ENCODE peak calls at places on chromosome 5, in eight cellular contexts. One of them, this sample, is unnamed.

GRCh38 chr5:9655641-9656040 is 25.5 kb upstream of the TAS2R1 start:
- DNase-seq in foreskin fibroblast: no peak
- DNase-seq in BJ: no peak
- DNase-seq in neural progenitor cell: no peak
- DNase-seq in GM10248: no peak
- DNase-seq in AG09319: no peak
- DNase-seq in fibroblast of pulmonary artery: no peak
- DNase-seq in CD8-positive, alpha-beta T cell: no peak
- DNase-seq in this sample: no peak

GRCh38 chr5:5765066-5765465 is 342.6 kb downstream of the ICE1 start:
- DNase-seq in neural progenitor cell: no peak
- DNase-seq in BJ: no peak
- DNase-seq in GM10248: no peak
- DNase-seq in foreskin fibroblast: no peak
- DNase-seq in fibroblast of pulmonary artery: no peak
- DNase-seq in AG09319: no peak
- DNase-seq in CD8-positive, alpha-beta T cell: no peak
- DNase-seq in this sample: no peak

GRCh38 chr5:81842795-81843377 is 92.0 kb upstream of the SSBP2 start:
- DNase-seq in CD8-positive, alpha-beta T cell: no peak
- DNase-seq in BJ: no peak
- DNase-seq in fibroblast of pulmonary artery: no peak
- DNase-seq in GM10248: no peak
- DNase-seq in AG09319: no peak
- DNase-seq in foreskin fibroblast: no peak
- DNase-seq in neural progenitor cell: peak
- DNase-seq in this sample: no peak

GRCh38 chr5:106154280-106154716 is 1516.4 kb downstream of the EFNA5 start:
- DNase-seq in CD8-positive, alpha-beta T cell: no peak
- DNase-seq in BJ: no peak
- DNase-seq in fibroblast of pulmonary artery: no peak
- DNase-seq in GM10248: no peak
- DNase-seq in AG09319: no peak
- DNase-seq in neural progenitor cell: peak
- DNase-seq in foreskin fibroblast: no peak
- DNase-seq in this sample: no peak

GRCh38 chr5:177992466-177992865 is 3.6 kb downstream of the PROP1 start:
- DNase-seq in AG09319: no peak
- DNase-seq in GM10248: no peak
- DNase-seq in CD8-positive, alpha-beta T cell: no peak
- DNase-seq in foreskin fibroblast: no peak
- DNase-seq in fibroblast of pulmonary artery: no peak
- DNase-seq in BJ: no peak
- DNase-seq in neural progenitor cell: no peak
- DNase-seq in this sample: no peak

GRCh38 chr5:19790811-19791466 is 197.1 kb downstream of the CDH18 start:
- DNase-seq in foreskin fibroblast: no peak
- DNase-seq in CD8-positive, alpha-beta T cell: no peak
- DNase-seq in neural progenitor cell: no peak
- DNase-seq in BJ: no peak
- DNase-seq in AG09319: no peak
- DNase-seq in fibroblast of pulmonary artery: no peak
- DNase-seq in GM10248: no peak
- DNase-seq in this sample: no peak

GRCh38 chr5:56656816-56657740 is 158.3 kb upstream of the MAP3K1 start:
- DNase-seq in BJ: no peak
- DNase-seq in fibroblast of pulmonary artery: peak
- DNase-seq in AG09319: no peak
- DNase-seq in GM10248: no peak
- DNase-seq in foreskin fibroblast: peak
- DNase-seq in neural progenitor cell: no peak
- DNase-seq in CD8-positive, alpha-beta T cell: no peak
- DNase-seq in this sample: no peak

GRCh38 chr5:40514986-40515385 is 164.7 kb upstream of the PTGER4 start:
- DNase-seq in BJ: no peak
- DNase-seq in neural progenitor cell: no peak
- DNase-seq in GM10248: no peak
- DNase-seq in foreskin fibroblast: no peak
- DNase-seq in CD8-positive, alpha-beta T cell: no peak
- DNase-seq in AG09319: no peak
- DNase-seq in fibroblast of pulmonary artery: no peak
- DNase-seq in this sample: no peak

GRCh38 chr5:96743065-96743768 is 64.5 kb downstream of the ERAP1 start:
- DNase-seq in CD8-positive, alpha-beta T cell: no peak
- DNase-seq in neural progenitor cell: no peak
- DNase-seq in GM10248: no peak
- DNase-seq in foreskin fibroblast: peak
- DNase-seq in fibroblast of pulmonary artery: peak
- DNase-seq in BJ: no peak
- DNase-seq in AG09319: no peak
- DNase-seq in this sample: no peak

GRCh38 chr5:91361055-91361701 is 21.9 kb downstream of the ARRDC3 start:
- DNase-seq in GM10248: no peak
- DNase-seq in BJ: no peak
- DNase-seq in CD8-positive, alpha-beta T cell: no peak
- DNase-seq in fibroblast of pulmonary artery: no peak
- DNase-seq in foreskin fibroblast: no peak
- DNase-seq in neural progenitor cell: no peak
- DNase-seq in AG09319: no peak
- DNase-seq in this sample: no peak

GRCh38 chr5:151093476-151093889 is 12.6 kb upstream of the TNIP1 start:
- DNase-seq in AG09319: peak
- DNase-seq in foreskin fibroblast: peak
- DNase-seq in neural progenitor cell: no peak
- DNase-seq in BJ: peak
- DNase-seq in CD8-positive, alpha-beta T cell: no peak
- DNase-seq in GM10248: no peak
- DNase-seq in fibroblast of pulmonary artery: peak
- DNase-seq in this sample: no peak

GRCh38 chr5:163193886-163194285 is 243.5 kb upstream of the CCNG1 start:
- DNase-seq in CD8-positive, alpha-beta T cell: no peak
- DNase-seq in foreskin fibroblast: no peak
- DNase-seq in AG09319: no peak
- DNase-seq in neural progenitor cell: no peak
- DNase-seq in BJ: no peak
- DNase-seq in GM10248: no peak
- DNase-seq in fibroblast of pulmonary artery: no peak
- DNase-seq in this sample: no peak

DNA sequence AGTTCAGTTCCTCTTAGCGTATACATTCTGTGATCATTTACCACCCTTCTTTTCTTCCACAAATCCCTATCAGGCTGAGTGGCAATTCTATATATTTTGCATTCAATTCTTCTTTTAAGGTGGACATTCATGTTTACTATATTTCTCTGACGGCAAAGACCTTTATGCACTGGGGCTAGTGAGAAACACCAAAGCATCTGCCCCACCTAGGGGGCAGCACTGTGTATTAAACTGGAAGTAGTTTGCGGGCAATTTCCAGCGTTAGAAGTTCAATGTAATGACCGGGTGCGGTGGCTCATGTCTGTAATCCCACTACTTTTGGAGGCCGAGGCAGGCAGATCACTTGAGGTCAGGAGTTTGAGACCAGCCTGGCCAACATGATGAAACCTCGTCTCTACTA is 27.9 kb upstream of the FBXL7 start:
- DNase-seq in GM10248: no peak
- DNase-seq in CD8-positive, alpha-beta T cell: no peak
- DNase-seq in AG09319: no peak
- DNase-seq in BJ: no peak
- DNase-seq in foreskin fibroblast: no peak
- DNase-seq in fibroblast of pulmonary artery: no peak
- DNase-seq in neural progenitor cell: no peak
- DNase-seq in this sample: no peak
- TF ChIP-seq CTCF in GM10248: no peak
- TF ChIP-seq CTCF in CD8-positive, alpha-beta T cell: no peak
- TF ChIP-seq CTCF in AG09319: no peak
- TF ChIP-seq CTCF in BJ: no peak
- TF ChIP-seq CTCF in foreskin fibroblast: no peak
- TF ChIP-seq CTCF in fibroblast of pulmonary artery: peak
- TF ChIP-seq CTCF in neural progenitor cell: no peak
- TF ChIP-seq CTCF in this sample: no peak

DNA sequence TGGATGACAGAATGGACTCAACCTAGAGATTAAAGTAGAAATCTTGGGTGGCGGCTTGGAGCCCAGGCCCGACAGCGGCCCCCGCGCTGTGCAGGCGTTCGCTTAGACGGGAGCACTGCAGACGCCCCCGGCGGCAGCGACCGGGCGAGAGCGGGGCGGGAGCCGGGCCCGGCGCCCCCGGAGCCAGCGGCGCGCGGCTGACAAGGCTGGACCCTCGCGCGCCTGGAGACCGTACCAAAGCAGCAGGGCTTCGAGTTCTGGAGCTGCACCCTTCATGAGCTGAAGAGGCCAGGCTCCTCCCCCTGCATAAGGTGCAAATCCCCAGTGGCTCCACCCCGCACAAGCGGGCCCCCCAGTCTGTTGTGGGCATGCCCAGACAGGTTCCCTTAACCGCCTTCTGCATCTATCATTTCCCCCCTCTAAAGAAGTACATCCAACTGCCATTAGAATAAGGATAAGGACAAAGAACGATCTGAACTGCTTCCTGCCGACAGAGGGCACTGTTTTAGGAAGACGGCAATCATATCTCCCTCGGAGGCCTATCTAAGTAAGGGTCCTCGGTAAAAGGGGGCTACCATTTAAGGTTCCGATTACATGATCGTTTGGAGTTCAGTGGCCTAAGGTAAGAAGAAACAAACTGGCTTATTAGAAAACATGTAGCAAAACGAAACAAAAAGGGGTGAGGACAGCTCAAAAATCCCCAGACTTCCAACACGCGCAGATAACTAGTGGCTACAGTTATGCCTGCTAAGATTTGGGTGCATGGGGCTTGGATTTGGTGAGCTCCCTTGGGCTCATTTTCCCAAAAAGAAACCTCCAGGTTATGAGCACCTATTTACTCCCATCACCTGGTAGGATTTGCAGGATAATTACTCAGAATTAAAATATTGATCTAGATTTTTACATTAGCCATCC is 66.3 kb downstream of the RGMB start:
- DNase-seq in foreskin fibroblast: peak
- DNase-seq in CD8-positive, alpha-beta T cell: no peak
- DNase-seq in AG09319: no peak
- DNase-seq in BJ: no peak
- DNase-seq in neural progenitor cell: no peak
- DNase-seq in fibroblast of pulmonary artery: peak
- DNase-seq in GM10248: no peak
- DNase-seq in this sample: no peak
- TF ChIP-seq CTCF in foreskin fibroblast: peak
- TF ChIP-seq CTCF in CD8-positive, alpha-beta T cell: no peak
- TF ChIP-seq CTCF in AG09319: no peak
- TF ChIP-seq CTCF in BJ: peak
- TF ChIP-seq CTCF in neural progenitor cell: no peak
- TF ChIP-seq CTCF in fibroblast of pulmonary artery: peak
- TF ChIP-seq CTCF in GM10248: peak
- TF ChIP-seq CTCF in this sample: no peak

GRCh38 chr5:141864371-141865370 is 13.5 kb downstream of the PCDH1 start:
- DNase-seq in CD8-positive, alpha-beta T cell: no peak
- DNase-seq in GM10248: no peak
- DNase-seq in neural progenitor cell: no peak
- DNase-seq in fibroblast of pulmonary artery: no peak
- DNase-seq in AG09319: no peak
- DNase-seq in BJ: no peak
- DNase-seq in foreskin fibroblast: no peak
- DNase-seq in this sample: no peak

GRCh38 chr5:141866111-141866510 is 12.1 kb downstream of the PCDH1 start:
- DNase-seq in neural progenitor cell: no peak
- DNase-seq in fibroblast of pulmonary artery: no peak
- DNase-seq in CD8-positive, alpha-beta T cell: no peak
- DNase-seq in BJ: no peak
- DNase-seq in AG09319: no peak
- DNase-seq in foreskin fibroblast: no peak
- DNase-seq in GM10248: no peak
- DNase-seq in this sample: no peak

GRCh38 chr5:141862936-141863543 is 15.2 kb downstream of the PCDH1 start:
- DNase-seq in AG09319: no peak
- DNase-seq in neural progenitor cell: no peak
- DNase-seq in foreskin fibroblast: no peak
- DNase-seq in CD8-positive, alpha-beta T cell: no peak
- DNase-seq in GM10248: no peak
- DNase-seq in BJ: no peak
- DNase-seq in fibroblast of pulmonary artery: no peak
- DNase-seq in this sample: no peak

GRCh38 chr5:141865406-141865805 is 12.8 kb downstream of the PCDH1 start:
- DNase-seq in GM10248: no peak
- DNase-seq in AG09319: no peak
- DNase-seq in foreskin fibroblast: no peak
- DNase-seq in neural progenitor cell: no peak
- DNase-seq in fibroblast of pulmonary artery: no peak
- DNase-seq in BJ: no peak
- DNase-seq in CD8-positive, alpha-beta T cell: no peak
- DNase-seq in this sample: no peak

DNA sequence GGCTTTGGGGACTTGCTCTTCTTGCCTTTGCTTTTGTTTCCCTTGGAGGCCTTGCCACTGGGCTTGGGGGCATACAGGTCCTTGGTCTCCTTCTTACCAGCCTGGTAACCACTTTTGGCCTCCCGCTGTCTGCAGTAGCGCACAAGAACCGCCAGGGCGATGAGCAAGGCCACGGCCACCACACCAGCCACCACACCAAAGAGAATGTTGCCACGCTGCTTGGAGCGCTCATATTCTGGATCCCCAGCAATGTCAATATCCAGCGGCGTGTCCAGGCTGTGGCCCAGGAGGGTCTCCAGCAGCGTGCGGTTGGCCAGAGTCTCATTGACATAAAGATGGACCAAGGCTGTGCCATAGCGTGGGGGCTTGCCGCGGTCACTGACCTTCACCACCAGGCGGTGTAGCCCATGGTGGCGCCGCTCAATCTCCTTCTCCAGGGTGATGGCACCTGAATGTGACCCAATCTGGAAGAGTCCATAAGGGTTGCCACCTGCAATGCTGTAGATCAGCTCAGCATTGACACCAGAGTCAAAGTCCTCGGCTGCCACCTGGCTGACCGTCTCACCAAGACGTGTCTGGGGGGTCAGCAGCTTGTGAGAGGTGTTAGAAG is 14.5 kb downstream of the PCDH1 start:
- DNase-seq in foreskin fibroblast: no peak
- DNase-seq in fibroblast of pulmonary artery: no peak
- DNase-seq in neural progenitor cell: no peak
- DNase-seq in CD8-positive, alpha-beta T cell: no peak
- DNase-seq in GM10248: no peak
- DNase-seq in BJ: no peak
- DNase-seq in AG09319: no peak
- DNase-seq in this sample: no peak
- TF ChIP-seq CTCF in foreskin fibroblast: no peak
- TF ChIP-seq CTCF in fibroblast of pulmonary artery: no peak
- TF ChIP-seq CTCF in neural progenitor cell: no peak
- TF ChIP-seq CTCF in CD8-positive, alpha-beta T cell: no peak
- TF ChIP-seq CTCF in GM10248: no peak
- TF ChIP-seq CTCF in BJ: no peak
- TF ChIP-seq CTCF in AG09319: no peak
- TF ChIP-seq CTCF in this sample: no peak

DNA sequence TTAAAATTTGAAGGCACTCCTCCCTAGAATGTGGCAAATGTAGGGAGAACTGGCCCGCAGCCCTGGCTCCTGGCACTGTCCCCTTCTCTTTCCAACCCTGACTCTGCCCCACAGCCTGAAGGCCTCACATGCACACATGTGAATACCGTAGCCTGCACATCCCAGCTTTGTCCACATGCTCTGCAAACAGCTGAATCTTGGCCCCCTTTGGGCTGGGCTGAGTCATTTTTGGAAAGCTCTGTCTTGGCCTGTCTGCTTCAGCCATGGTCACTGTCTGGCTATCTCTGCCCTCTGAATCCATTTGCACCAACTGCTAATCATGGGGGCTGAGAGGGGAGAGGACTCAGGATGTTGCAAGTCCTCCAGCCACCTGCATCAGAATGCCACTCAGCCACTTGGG is 22.1 kb upstream of the GALNT10 start:
- DNase-seq in AG09319: no peak
- DNase-seq in BJ: no peak
- DNase-seq in foreskin fibroblast: peak
- DNase-seq in CD8-positive, alpha-beta T cell: no peak
- DNase-seq in GM10248: no peak
- DNase-seq in fibroblast of pulmonary artery: no peak
- DNase-seq in neural progenitor cell: no peak
- DNase-seq in this sample: no peak
- TF ChIP-seq CTCF in AG09319: no peak
- TF ChIP-seq CTCF in BJ: no peak
- TF ChIP-seq CTCF in foreskin fibroblast: no peak
- TF ChIP-seq CTCF in CD8-positive, alpha-beta T cell: no peak
- TF ChIP-seq CTCF in GM10248: no peak
- TF ChIP-seq CTCF in fibroblast of pulmonary artery: no peak
- TF ChIP-seq CTCF in neural progenitor cell: no peak
- TF ChIP-seq CTCF in this sample: no peak

This sample was measured in omental fat pad.